ENCODE peak calls at places on chromosomes 13 and 19, in five cellular contexts. C, N, T, G and K are unnamed samples.

GRCh38 chr13:26186995-26187394 is 35.1 kb downstream of the RNF6 start:
- DNase-seq in C (no peak), N (no peak), T (peak), G (no peak), K (no peak)

GRCh38 chr19:44672226-44672625 is 944 bp downstream of the CEACAM19 start:
- DNase-seq in T (no peak), G (no peak), C (no peak), N (no peak), K (no peak)

GRCh38 chr19:41564515-41565383 is 11.2 kb upstream of the CEACAM21 start:
- DNase-seq in G (no peak), T (peak), N (no peak), C (peak), K (no peak)

GRCh38 chr19:50725218-50725931 is 2.2 kb downstream of the CLEC11A start:
- DNase-seq in T (no peak), C (no peak), G (no peak), N (no peak), K (no peak)

GRCh38 chr19:5228932-5229777 is 111.5 kb downstream of the PTPRS start:
- DNase-seq in G (no peak), N (no peak), T (no peak), C (no peak), K (no peak)

GRCh38 chr13:35712907-35713685 is 236.6 kb upstream of the MAB21L1 start:
- DNase-seq in C (no peak), T (no peak), N (no peak), G (peak), K (no peak)

GRCh38 chr19:30227661-30228112 is 144.5 kb upstream of the ZNF536 start:
- DNase-seq in T (peak), C (peak), G (peak), N (no peak), K (peak)

GRCh38 chr13:30257433-30258099 is 49.8 kb downstream of the KATNAL1 start:
- DNase-seq in T (no peak), C (peak), G (peak), N (no peak), K (no peak)

GRCh38 chr13:39864221-39864620 is 208.8 kb downstream of the COG6 start:
- DNase-seq in G (no peak), T (no peak), C (no peak), N (no peak), K (no peak)

GRCh38 chr19:2747349-2747748 is 7.5 kb upstream of the SLC39A3 start:
- DNase-seq in G (no peak), C (no peak), T (no peak), N (no peak), K (no peak)

GRCh38 chr19:14561832-14562351 is 10.0 kb downstream of the NDUFB7 start:
- DNase-seq in N (no peak), C (peak), T (no peak), G (peak), K (no peak)

GRCh38 chr19:17436874-17437267 is 11.6 kb downstream of the TMEM221 start:
- DNase-seq in C (no peak), G (no peak), N (no peak), T (no peak), K (no peak)

GRCh38 chr13:90493667-90494066 is 853.8 kb upstream of the MIR17HG start:
- DNase-seq in T (no peak), G (no peak), N (no peak), C (no peak), K (no peak)

GRCh38 chr13:59521549-59521948 is 642.2 kb downstream of the DIAPH3 start:
- DNase-seq in N (no peak), G (no peak), C (no peak), T (no peak), K (no peak)

GRCh38 chr13:65943024-65943423 is 1287.1 kb downstream of the PCDH9 start:
- DNase-seq in C (no peak), T (no peak), N (no peak), G (peak), K (no peak)

GRCh38 chr13:50334944-50335343 is 319.7 kb downstream of the KCNRG start:
- DNase-seq in N (no peak), C (no peak), T (no peak), G (peak), K (no peak)

GRCh38 chr13:46354143-46355087 is 32.6 kb downstream of the RUBCNL start:
- DNase-seq in C (no peak), N (no peak), T (peak), G (peak), K (no peak)

GRCh38 chr19:37654833-37655688 is at the start of gene ZFP30:
- DNase-seq in T (peak), C (peak), N (peak), G (peak), K (no peak)

GRCh38 chr13:97758317-97758716 is 195.2 kb upstream of the IPO5 start:
- DNase-seq in T (no peak), G (peak), C (no peak), N (no peak), K (no peak)

GRCh38 chr13:77896977-77897376 is 21.7 kb downstream of the EDNRB start:
- DNase-seq in N (no peak), T (no peak), G (no peak), C (no peak), K (no peak)

GRCh38 chr19:48999481-49000325 is 6.0 kb downstream of the RUVBL2 start:
- DNase-seq in N (peak), G (peak), T (peak), C (peak), K (no peak)

GRCh38 chr19:5809053-5809452 is 4.2 kb downstream of the NRTN start:
- DNase-seq in C (no peak), N (no peak), T (no peak), G (no peak), K (no peak)

GRCh38 chr13:35664747-35665146 is 188.3 kb upstream of the MAB21L1 start:
- DNase-seq in N (no peak), C (no peak), T (no peak), G (no peak), K (no peak)

GRCh38 chr19:57192064-57192395 is 730 bp downstream of the ZNF264 start:
- DNase-seq in G (peak), N (no peak), C (peak), T (no peak), K (no peak)

GRCh38 chr19:7670150-7670784 is 1.4 kb downstream of the RETN start:
- DNase-seq in N (no peak), G (no peak), C (peak), T (peak), K (no peak)

GRCh38 chr19:37936166-37936565 is 29.2 kb downstream of the SIPA1L3 start:
- DNase-seq in G (no peak), N (no peak), T (no peak), C (no peak), K (no peak)